ENCODE peak calls at places on chromosome 1, in nine cellular contexts. M, V, I, C, H, W, R, N and E are unnamed samples.

GRCh38 chr1:119811985-119812557 is 811 bp upstream of the REG4 start:
- DNase-seq in M (no peak), V (no peak), I (no peak), C (no peak), H (no peak), W (no peak), R (no peak), N (no peak), E (no peak)

GRCh38 chr1:27661412-27662075 is 10.4 kb downstream of the IFI6 start:
- DNase-seq in M (no peak), V (no peak), I (no peak), C (no peak), H (no peak), W (no peak), R (no peak), N (no peak), E (no peak)

GRCh38 chr1:19733615-19734014 is 66.1 kb downstream of the TMCO4 start:
- DNase-seq in M (no peak), V (no peak), I (no peak), C (no peak), H (no peak), W (no peak), R (no peak), N (no peak), E (no peak)

GRCh38 chr1:31605908-31606427 is 11.5 kb upstream of the HCRTR1 start:
- DNase-seq in M (peak; percentile 88), V (no peak), I (no peak), C (no peak), H (no peak), W (no peak), R (no peak), N (no peak), E (peak; percentile 55)

GRCh38 chr1:84300501-84300900 is 1.0 kb upstream of the SAMD13 start:
- DNase-seq in M (no peak), V (no peak), I (no peak), C (no peak), H (no peak), W (no peak), R (no peak), N (no peak), E (no peak)

GRCh38 chr1:211511947-211512346 is 20.0 kb upstream of the RD3 start:
- DNase-seq in M (peak; percentile 55), V (no peak), I (no peak), C (peak; percentile 58), H (no peak), W (no peak), R (no peak), N (no peak), E (no peak)

GRCh38 chr1:53619811-53620619 is 118.9 kb downstream of the GLIS1 start:
- DNase-seq in M (peak; percentile 20), V (no peak), I (no peak), C (no peak), H (no peak), W (no peak), R (no peak), N (no peak), E (no peak)

GRCh38 chr1:32997381-32997891 is 32.8 kb upstream of the RNF19B start:
- DNase-seq in M (peak; percentile 94), V (no peak), I (no peak), C (no peak), H (no peak), W (no peak), R (no peak), N (no peak), E (no peak)

GRCh38 chr1:12407050-12407961 is 177.5 kb downstream of the VPS13D start:
- DNase-seq in M (peak; percentile 57), V (peak; percentile 12), I (no peak), C (peak; percentile 71), H (no peak), W (no peak), R (peak; percentile 34), N (no peak), E (no peak)

DNA sequence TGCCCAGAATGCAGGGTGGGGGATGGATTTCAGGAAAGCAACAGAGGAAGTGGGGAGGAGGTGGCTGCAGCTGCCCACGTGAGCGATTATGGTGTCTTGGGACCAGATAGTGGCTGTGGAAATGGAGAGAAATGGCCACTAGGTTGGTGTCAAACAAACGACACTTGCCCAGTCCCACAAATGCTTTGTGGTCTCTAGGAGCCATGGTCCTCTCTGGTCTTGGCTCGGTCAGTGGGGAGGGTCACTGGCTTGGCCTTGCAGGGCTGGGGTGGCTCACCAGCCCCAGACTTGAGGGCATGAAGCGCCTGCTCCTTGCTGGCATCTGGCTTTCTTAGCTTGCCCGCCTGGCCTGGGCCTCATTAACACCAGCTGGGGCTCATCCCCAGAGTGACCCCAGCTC is 7.2 kb downstream of the PADI2 start:
- DNase-seq in M (no peak), V (no peak), I (no peak), C (no peak), H (no peak), W (no peak), R (no peak), N (no peak), E (no peak)
- H3K4me3 ChIP-seq in M (no peak overlapping the region), V (no peak overlapping the region), I (no peak overlapping the region), C (no peak overlapping the region), H (no peak overlapping the region), W (no peak overlapping the region), R (no peak overlapping the region), N (no peak overlapping the region), E (no peak overlapping the region)

GRCh38 chr1:230681599-230681998 is 32.3 kb downstream of the AGT start:
- DNase-seq in M (peak; percentile 80), V (peak; percentile 69), I (no peak), C (peak; percentile 53), H (no peak), W (no peak), R (no peak), N (no peak), E (no peak)

GRCh38 chr1:230682882-230683610 is 30.9 kb downstream of the AGT start:
- DNase-seq in M (peak; percentile 73), V (no peak), I (no peak), C (no peak), H (no peak), W (no peak), R (no peak), N (no peak), E (no peak)

GRCh38 chr1:230682274-230682673 is 31.6 kb downstream of the AGT start:
- DNase-seq in M (no peak), V (no peak), I (no peak), C (peak; percentile 40), H (no peak), W (no peak), R (no peak), N (no peak), E (no peak)

GRCh38 chr1:230684998-230685397 is 28.9 kb downstream of the AGT start:
- DNase-seq in M (no peak), V (no peak), I (no peak), C (no peak), H (no peak), W (no peak), R (no peak), N (no peak), E (no peak)

DNA sequence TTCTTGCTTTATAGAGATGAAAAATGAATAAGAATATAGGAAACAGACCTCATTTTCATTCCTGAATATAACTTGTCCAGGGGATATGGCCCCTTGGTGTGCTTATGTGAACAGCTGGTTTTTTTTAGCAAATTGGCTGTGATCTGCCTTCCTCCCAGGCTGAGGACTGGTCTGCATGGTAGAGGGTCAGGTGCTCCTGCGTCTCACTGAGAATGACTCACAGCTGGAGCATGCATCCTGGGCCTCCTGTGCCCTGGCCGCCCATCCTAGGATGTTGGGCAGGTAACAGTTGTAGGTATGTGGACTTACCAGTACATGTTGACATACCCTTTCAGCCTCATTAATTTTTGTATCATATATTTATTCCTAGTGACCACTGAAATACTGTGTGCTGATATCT is 29.8 kb downstream of the AGT start:
- DNase-seq in M (no peak), V (peak; percentile 84), I (no peak), C (no peak), H (no peak), W (no peak), R (no peak), N (no peak), E (no peak)
- H3K36me3 ChIP-seq in M (peaks cover 25% of the 10 kb centered on the region), V (peaks cover 44% of the 10 kb centered on the region), I (peaks cover 85% of the 10 kb centered on the region), C (no peaks in the 10 kb centered on the region), H (peaks cover 57% of the 10 kb centered on the region), W (no peaks in the 10 kb centered on the region), R (peaks cover 92% of the 10 kb centered on the region), N (peaks cover 95% of the 10 kb centered on the region), E (peaks cover 94% of the 10 kb centered on the region)

GRCh38 chr1:54884135-54884586 is 2.8 kb downstream of the DHCR24 start:
- DNase-seq in M (peak; percentile 54), V (no peak), I (no peak), C (no peak), H (no peak), W (no peak), R (no peak), N (no peak), E (no peak)

GRCh38 chr1:54885237-54885679 is 1.7 kb downstream of the DHCR24 start:
- DNase-seq in M (no peak), V (no peak), I (no peak), C (no peak), H (no peak), W (no peak), R (no peak), N (no peak), E (no peak)

GRCh38 chr1:54884768-54885167 is 2.2 kb downstream of the DHCR24 start:
- DNase-seq in M (no peak), V (no peak), I (no peak), C (no peak), H (no peak), W (no peak), R (no peak), N (no peak), E (no peak)

GRCh38 chr1:54882483-54882882 is 4.5 kb downstream of the DHCR24 start:
- DNase-seq in M (no peak), V (no peak), I (no peak), C (no peak), H (no peak), W (no peak), R (no peak), N (no peak), E (no peak)

DNA sequence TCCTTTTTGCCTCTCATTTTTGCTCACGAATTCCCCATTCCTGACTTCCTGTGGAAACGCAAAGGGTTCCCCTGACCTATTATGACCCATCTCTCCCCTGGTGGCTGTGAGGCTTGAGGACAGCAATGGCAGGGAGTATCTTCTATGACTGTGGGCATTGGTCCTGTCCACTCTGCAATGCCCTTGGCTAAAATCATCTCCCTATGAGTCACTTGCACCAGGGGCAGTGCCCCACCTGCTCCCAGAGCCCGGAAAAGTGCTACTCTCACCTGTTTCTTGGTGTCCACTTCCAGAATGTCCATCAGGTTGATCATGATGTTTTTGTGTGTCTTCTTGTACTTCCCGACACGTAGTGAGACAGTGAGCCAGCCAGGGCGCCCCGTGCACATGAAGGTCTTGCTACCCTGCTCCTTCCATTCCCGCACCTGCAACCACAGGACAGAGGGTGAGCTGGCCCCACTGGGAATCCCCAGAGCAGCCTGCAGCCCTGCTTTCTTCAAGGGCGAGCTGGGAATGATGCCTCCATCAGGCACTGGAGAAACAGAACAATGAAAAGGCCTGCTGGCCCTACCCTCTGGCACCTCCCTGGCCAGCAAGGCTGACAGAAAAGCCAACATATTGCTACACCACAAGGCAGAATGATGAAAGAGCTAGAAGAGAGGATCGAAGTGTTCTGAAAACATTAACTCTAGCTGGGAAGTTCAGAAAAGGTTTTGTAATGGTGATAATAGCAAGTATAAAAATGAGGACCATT is 3.5 kb downstream of the DHCR24 start:
- DNase-seq in M (no peak), V (no peak), I (peak; percentile 29), C (peak; percentile 49), H (no peak), W (no peak), R (no peak), N (no peak), E (no peak)
- H3K4me3 ChIP-seq in M (no peak overlapping the region), V (peak overlapping the region; percentile 96), I (no peak overlapping the region), C (no peak overlapping the region), H (no peak overlapping the region), W (no peak overlapping the region), R (no peak overlapping the region), N (peak overlapping the region; percentile 86), E (no peak overlapping the region)

GRCh38 chr1:221994939-221995338 is 253.1 kb upstream of the DUSP10 start:
- DNase-seq in M (peak; percentile 97), V (no peak), I (no peak), C (no peak), H (no peak), W (no peak), R (no peak), N (no peak), E (no peak)
- H3K36me3 ChIP-seq in M (no peaks in the 10 kb centered on the region), V (no peaks in the 10 kb centered on the region), I (no peaks in the 10 kb centered on the region), C (no peaks in the 10 kb centered on the region), H (no peaks in the 10 kb centered on the region), W (no peaks in the 10 kb centered on the region), R (no peaks in the 10 kb centered on the region), N (no peaks in the 10 kb centered on the region), E (no peaks in the 10 kb centered on the region)